ENCODE peak calls at places on chromosome X, in four cellular contexts. X is SK-N-SH, G is A549, N is GM12878. H is an unnamed sample.

GRCh38 chrX:108001218-108001814 is 19.1 kb upstream of the TEX13B start:
- DNase-seq in X (peak), G (peak), N (no peak), H (peak)

GRCh38 chrX:56000169-56000568 is 232.0 kb upstream of the KLF8 start:
- DNase-seq in X (no peak), G (no peak), N (no peak), H (no peak)

GRCh38 chrX:12771445-12772069 is 19.7 kb upstream of the PRPS2 start:
- DNase-seq in X (peak), G (peak), N (peak), H (no peak)

GRCh38 chrX:64925480-64925879 is 50.8 kb downstream of the ZC4H2 start:
- DNase-seq in X (no peak), G (no peak), N (no peak), H (no peak)

GRCh38 chrX:16464369-16464768 is 185.6 kb upstream of the S100G start:
- DNase-seq in X (no peak), G (no peak), N (no peak), H (no peak)

GRCh38 chrX:72572248-72573157 is at the start of gene HDAC8:
- DNase-seq in X (peak), G (peak), N (peak), H (peak)

GRCh38 chrX:145751943-145752342 is 65.7 kb upstream of the SLITRK2 start:
- DNase-seq in X (no peak), G (no peak), N (no peak), H (no peak)

GRCh38 chrX:70553516-70553915 is 108.9 kb downstream of the DLG3 start:
- DNase-seq in X (no peak), G (no peak), N (no peak), H (peak)

GRCh38 chrX:136130931-136131843 is 16.1 kb upstream of the FHL1 start:
- DNase-seq in X (no peak), G (peak), N (no peak), H (peak)

GRCh38 chrX:132948648-132949260 is 9.7 kb downstream of the HS6ST2 start:
- DNase-seq in X (no peak), G (no peak), N (no peak), H (no peak)

GRCh38 chrX:1450381-1451161 is 2.1 kb downstream of the ASMTL start:
- DNase-seq in X (no peak), G (no peak), N (no peak), H (no peak)

GRCh38 chrX:44435047-44435446 is 91.6 kb upstream of the EFHC2 start:
- DNase-seq in X (no peak), G (no peak), N (no peak), H (no peak)

GRCh38 chrX:17374619-17375360 is at the start of gene NHS:
- DNase-seq in X (peak), G (peak), N (no peak), H (no peak)

GRCh38 chrX:37926700-37927099 is 79.3 kb upstream of the DYNLT3 start:
- DNase-seq in X (peak), G (peak), N (peak), H (peak)

GRCh38 chrX:101415180-101416130 is 7.4 kb downstream of the HNRNPH2 start:
- DNase-seq in X (peak), G (peak), N (peak), H (peak)

GRCh38 chrX:138877746-138878145 is 166.2 kb upstream of the FGF13 start:
- DNase-seq in X (no peak), G (no peak), N (no peak), H (no peak)

GRCh38 chrX:4710618-4711433 is 997.4 kb upstream of the PRKX start:
- DNase-seq in X (no peak), G (no peak), N (peak), H (peak)

GRCh38 chrX:154799554-154800348 is 5.5 kb downstream of the MPP1 start:
- DNase-seq in X (no peak), G (peak), N (no peak), H (peak)

GRCh38 chrX:11533211-11533651 is 132.5 kb downstream of the ARHGAP6 start:
- DNase-seq in X (peak), G (peak), N (peak), H (peak)

GRCh38 chrX:20727447-20727846 is 460.7 kb upstream of the RPS6KA3 start:
- DNase-seq in X (no peak), G (peak), N (no peak), H (no peak)

GRCh38 chrX:132612990-132613564 is 124.2 kb upstream of the MBNL3 start:
- DNase-seq in X (peak), G (no peak), N (no peak), H (no peak)

GRCh38 chrX:53724872-53725271 is 38.4 kb upstream of the HUWE1 start:
- DNase-seq in X (no peak), G (no peak), N (no peak), H (no peak)

GRCh38 chrX:43880439-43880838 is 1.8 kb downstream of the MAOB start:
- DNase-seq in X (no peak), G (no peak), N (no peak), H (no peak)

GRCh38 chrX:155888139-155888538 is 7.0 kb downstream of the VAMP7 start:
- DNase-seq in X (no peak), G (no peak), N (no peak), H (no peak)

GRCh38 chrX:38004046-38004445 is 2.3 kb upstream of the SYTL5 start:
- DNase-seq in X (no peak), G (no peak), N (no peak), H (no peak)

GRCh38 chrX:38939067-38939466 is 137.8 kb downstream of the MID1IP1 start:
- DNase-seq in X (no peak), G (no peak), N (no peak), H (no peak)

GRCh38 chrX:151825927-151826471 is 86.7 kb upstream of the MAGEA4 start:
- DNase-seq in X (no peak), G (peak), N (no peak), H (no peak)
- TF ChIP-seq PBX3 in X (no peak), G (no peak), N (no peak), H (no peak)

GRCh38 chrX:41553688-41554087 is 106.5 kb downstream of the NYX start:
- DNase-seq in X (no peak), G (no peak), N (no peak), H (no peak)
- TF ChIP-seq RFX5 in X (no peak), G (no peak), N (no peak), H (no peak)

GRCh38 chrX:13898084-13898483 is 81.2 kb upstream of the GPM6B start:
- DNase-seq in X (peak), G (no peak), N (peak), H (no peak)
- TF ChIP-seq PBX3 in X (no peak), G (no peak), N (no peak), H (no peak)

GRCh38 chrX:10032147-10032546 is 65.0 kb downstream of the CLDN34 start:
- DNase-seq in X (no peak), G (no peak), N (no peak), H (no peak)

GRCh38 chrX:10033360-10034007 is 66.3 kb downstream of the CLDN34 start:
- DNase-seq in X (no peak), G (no peak), N (no peak), H (no peak)

GRCh38 chrX:10028283-10029104 is 61.3 kb downstream of the CLDN34 start:
- DNase-seq in X (no peak), G (no peak), N (no peak), H (no peak)

GRCh38 chrX:10031743-10032142 is 64.6 kb downstream of the CLDN34 start:
- DNase-seq in X (no peak), G (no peak), N (no peak), H (no peak)

GRCh38 chrX:10030570-10030969 is 63.4 kb downstream of the CLDN34 start:
- DNase-seq in X (no peak), G (peak), N (no peak), H (peak)
- TF ChIP-seq RFX5 in X (no peak), G (no peak), N (no peak), H (no peak)

GRCh38 chrX:153736071-153736820 is 11.6 kb downstream of the ABCD1 start:
- DNase-seq in X (no peak), G (no peak), N (no peak), H (no peak)

GRCh38 chrX:153733651-153734240 is 9.1 kb downstream of the ABCD1 start:
- DNase-seq in X (no peak), G (no peak), N (no peak), H (no peak)

GRCh38 chrX:153736871-153737441 is 12.3 kb downstream of the ABCD1 start:
- DNase-seq in X (peak), G (no peak), N (no peak), H (no peak)

GRCh38 chrX:153734871-153735270 is 10.2 kb downstream of the ABCD1 start:
- DNase-seq in X (no peak), G (no peak), N (no peak), H (no peak)

GRCh38 chrX:153735274-153735673 is 10.6 kb downstream of the ABCD1 start:
- DNase-seq in X (no peak), G (no peak), N (no peak), H (no peak)
- TF ChIP-seq PBX3 in X (no peak), G (no peak), N (no peak), H (no peak)

GRCh38 chrX:106484233-106484632 is 127.5 kb upstream of the RADX start:
- DNase-seq in X (no peak), G (no peak), N (peak), H (no peak)
- TF ChIP-seq RFX5 in X (no peak), G (no peak), N (no peak), H (no peak)

GRCh38 chrX:19627533-19627932 is 112.2 kb upstream of the MAP3K15 start:
- DNase-seq in X (no peak), G (no peak), N (no peak), H (no peak)
- TF ChIP-seq PBX3 in X (no peak), G (no peak), N (no peak), H (no peak)

DNA sequence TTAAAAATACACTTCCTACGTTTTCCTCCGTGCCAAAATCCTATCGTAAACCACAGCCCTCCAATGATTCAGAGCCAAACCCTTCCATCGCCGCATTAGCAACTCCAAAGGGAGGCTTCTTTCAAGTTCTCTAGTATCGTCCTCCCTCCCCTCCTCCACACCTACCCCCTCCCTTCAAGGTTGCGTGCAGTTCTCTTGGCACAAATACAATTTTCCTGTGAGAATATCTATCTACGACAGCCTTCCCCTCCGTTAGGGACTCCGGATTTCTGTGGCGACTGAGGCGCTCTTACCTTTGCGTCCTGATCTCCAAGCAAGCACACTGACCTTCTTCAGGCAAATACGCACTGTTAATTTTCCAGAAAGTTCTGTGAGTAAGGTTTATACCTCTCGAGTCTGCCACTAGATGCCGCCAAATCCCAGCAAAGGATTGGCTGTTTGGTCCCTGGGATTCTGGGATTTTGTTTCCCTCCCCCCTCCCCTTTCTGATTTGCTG is 1.2 kb upstream of the MORF4L2 start:
- DNase-seq in X (peak), G (peak), N (peak), H (peak)
- TF ChIP-seq RFX5 in X (no peak), G (no peak), N (no peak), H (no peak)

DNA sequence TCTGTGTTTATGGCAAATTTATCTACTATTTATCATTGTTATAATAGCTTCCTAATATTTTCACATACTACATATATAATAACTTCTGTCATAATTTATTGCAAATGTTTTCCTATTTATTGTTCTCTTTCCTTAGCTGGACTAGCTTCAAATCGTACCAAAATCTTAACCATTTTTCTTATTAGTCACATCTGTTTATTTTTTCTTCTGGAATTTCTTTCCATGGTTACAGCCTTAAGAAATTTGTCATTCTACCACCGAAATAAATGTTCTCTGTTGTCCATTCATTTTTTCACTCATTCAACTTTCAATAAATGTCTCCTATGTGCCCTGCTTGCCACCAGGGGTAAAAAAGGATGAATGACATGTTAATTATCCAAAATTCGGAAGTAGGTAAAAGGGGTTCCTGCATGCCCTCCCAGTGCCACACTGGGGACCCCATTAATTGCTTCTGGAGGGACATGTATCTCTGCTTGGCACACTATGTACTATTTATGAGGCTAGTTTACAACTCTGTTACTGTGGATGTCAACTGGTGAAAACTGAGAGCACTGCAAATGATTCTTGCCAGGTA is 182.1 kb downstream of the SH3KBP1 start:
- DNase-seq in X (no peak), G (no peak), N (no peak), H (no peak)
- TF ChIP-seq PBX3 in X (peak), G (no peak), N (no peak), H (no peak)

GRCh38 chrX:150841466-150842197 is 56.8 kb downstream of the CD99L2 start:
- DNase-seq in X (no peak), G (no peak), N (no peak), H (no peak)
- TF ChIP-seq RFX5 in X (no peak), G (no peak), N (no peak), H (no peak)